ENCODE peak calls at places on chromosome 18, in four cellular contexts. One of them, this sample, is unnamed.

GRCh38 chr18:34947711-34948125 is 93.5 kb upstream of the MAPRE2 start:
- DNase-seq in A549: no peak
- DNase-seq in IMR-90: peak; percentile 65
- DNase-seq in stomach: no peak
- DNase-seq in this sample: no peak

GRCh38 chr18:51659781-51660180 is 462.3 kb upstream of the MEX3C start:
- DNase-seq in A549: no peak
- DNase-seq in IMR-90: no peak
- DNase-seq in stomach: no peak
- DNase-seq in this sample: peak; percentile 5

GRCh38 chr18:10401930-10402329 is 52.5 kb upstream of the APCDD1 start:
- DNase-seq in A549: no peak
- DNase-seq in IMR-90: no peak
- DNase-seq in stomach: no peak
- DNase-seq in this sample: no peak

GRCh38 chr18:10122116-10122515 is 208.3 kb downstream of the VAPA start:
- DNase-seq in A549: no peak
- DNase-seq in IMR-90: peak; percentile 86
- DNase-seq in stomach: no peak
- DNase-seq in this sample: peak; percentile 90

GRCh38 chr18:26386002-26386401 is 159.8 kb downstream of the TAF4B start:
- DNase-seq in A549: no peak
- DNase-seq in IMR-90: peak; percentile 46
- DNase-seq in stomach: no peak
- DNase-seq in this sample: peak; percentile 50

GRCh38 chr18:75936862-75937261 is 509.4 kb upstream of the SMIM21 start:
- DNase-seq in A549: no peak
- DNase-seq in IMR-90: no peak
- DNase-seq in stomach: no peak
- DNase-seq in this sample: no peak

GRCh38 chr18:3816601-3817363 is 366.8 kb downstream of the TGIF1 start:
- DNase-seq in A549: peak; percentile 22
- DNase-seq in IMR-90: peak; percentile 99
- DNase-seq in stomach: no peak
- DNase-seq in this sample: peak; percentile 91

GRCh38 chr18:76592981-76593381 is 97.9 kb upstream of the ZNF516 start:
- DNase-seq in A549: no peak
- DNase-seq in IMR-90: peak; percentile 37
- DNase-seq in stomach: no peak
- DNase-seq in this sample: no peak

GRCh38 chr18:3703732-3704176 is 253.8 kb downstream of the TGIF1 start:
- DNase-seq in A549: peak; percentile 51
- DNase-seq in IMR-90: peak; percentile 73
- DNase-seq in stomach: peak; percentile 76
- DNase-seq in this sample: peak; percentile 85

GRCh38 chr18:48956378-48956777 is 5.6 kb upstream of the SMAD7 start:
- DNase-seq in A549: no peak
- DNase-seq in IMR-90: peak; percentile 78
- DNase-seq in stomach: no peak
- DNase-seq in this sample: no peak

GRCh38 chr18:36411745-36412168 is 114.2 kb downstream of the FHOD3 start:
- DNase-seq in A549: no peak
- DNase-seq in IMR-90: peak; percentile 19
- DNase-seq in stomach: no peak
- DNase-seq in this sample: no peak

GRCh38 chr18:10412933-10413332 is 41.5 kb upstream of the APCDD1 start:
- DNase-seq in A549: no peak
- DNase-seq in IMR-90: no peak
- DNase-seq in stomach: no peak
- DNase-seq in this sample: no peak

GRCh38 chr18:46452820-46453219 is 204.2 kb downstream of the LOXHD1 start:
- DNase-seq in A549: no peak
- DNase-seq in IMR-90: peak; percentile 22
- DNase-seq in stomach: no peak
- DNase-seq in this sample: no peak

GRCh38 chr18:5556317-5556974 is 12.6 kb upstream of the EPB41L3 start:
- DNase-seq in A549: no peak
- DNase-seq in IMR-90: peak; percentile 67
- DNase-seq in stomach: no peak
- DNase-seq in this sample: peak; percentile 36
- TF ChIP-seq CTCF in A549: no peak
- TF ChIP-seq CTCF in IMR-90: peak; percentile 2
- TF ChIP-seq CTCF in stomach: no peak
- TF ChIP-seq CTCF in this sample: no peak

DNA sequence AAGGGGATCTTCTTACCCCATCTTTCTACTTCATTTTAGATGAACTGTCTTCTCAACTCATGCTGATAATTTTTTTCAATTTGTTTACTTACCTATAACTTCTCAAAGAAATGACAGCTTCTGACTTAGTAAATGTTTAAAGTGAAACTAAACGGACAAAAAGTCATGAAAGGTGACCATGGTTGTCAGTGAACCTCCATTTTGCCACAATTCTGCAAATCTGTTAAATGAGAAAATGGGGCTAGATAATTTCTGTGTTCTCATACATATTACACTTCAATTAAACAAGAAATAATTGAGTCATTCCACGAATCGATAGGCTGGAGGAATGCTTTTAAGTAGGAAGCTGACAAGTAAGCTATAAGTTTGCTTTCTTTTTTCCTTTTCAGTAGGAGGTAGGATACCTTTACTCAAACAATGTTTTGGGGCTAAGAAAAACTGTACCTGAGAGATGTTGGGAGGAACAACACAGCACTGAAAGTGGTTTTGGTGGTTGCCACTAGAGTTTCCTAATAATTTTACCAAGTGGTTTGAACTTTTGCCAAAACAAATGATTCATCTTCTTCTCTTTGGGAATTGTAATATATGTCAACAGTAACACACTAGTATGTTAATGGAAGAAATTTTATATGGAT is 17.1 kb downstream of the DYNAP start:
- DNase-seq in A549: no peak
- DNase-seq in IMR-90: peak; percentile 1
- DNase-seq in stomach: no peak
- DNase-seq in this sample: no peak
- H3K4me3 ChIP-seq in A549: peak overlapping the region; percentile 37
- H3K4me3 ChIP-seq in IMR-90: no peak overlapping the region
- H3K4me3 ChIP-seq in stomach: peak overlapping the region; percentile 28
- H3K4me3 ChIP-seq in this sample: peak overlapping the region; percentile 19

GRCh38 chr18:54193786-54194185 is 30.7 kb downstream of the MBD2 start:
- DNase-seq in A549: no peak
- DNase-seq in IMR-90: no peak
- DNase-seq in stomach: no peak
- DNase-seq in this sample: no peak

GRCh38 chr18:54192415-54192814 is 32.1 kb downstream of the MBD2 start:
- DNase-seq in A549: no peak
- DNase-seq in IMR-90: no peak
- DNase-seq in stomach: no peak
- DNase-seq in this sample: no peak

GRCh38 chr18:54191352-54191751 is 33.1 kb downstream of the MBD2 start:
- DNase-seq in A549: no peak
- DNase-seq in IMR-90: no peak
- DNase-seq in stomach: no peak
- DNase-seq in this sample: no peak

GRCh38 chr18:54197747-54198411 is 26.6 kb downstream of the MBD2 start:
- DNase-seq in A549: no peak
- DNase-seq in IMR-90: no peak
- DNase-seq in stomach: no peak
- DNase-seq in this sample: no peak

DNA sequence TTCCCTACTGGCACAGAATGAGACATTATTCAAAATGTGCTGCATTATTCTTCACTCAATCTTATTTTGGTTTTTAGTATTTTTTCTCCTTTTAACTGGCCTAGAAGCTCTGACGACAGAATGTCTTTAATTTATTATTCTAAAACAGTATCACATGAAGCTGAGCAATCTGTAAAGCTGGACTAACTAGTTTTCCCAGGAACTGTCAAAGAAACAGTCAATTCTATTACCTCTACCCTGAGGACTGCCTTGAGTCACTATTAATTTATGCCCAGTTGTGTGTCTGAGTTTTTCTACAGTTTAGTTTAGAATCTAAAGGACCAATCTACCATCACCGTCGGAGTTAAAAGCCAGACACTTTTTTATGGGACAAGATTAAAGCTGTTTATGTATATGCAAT is 31.6 kb downstream of the MBD2 start:
- DNase-seq in A549: no peak
- DNase-seq in IMR-90: no peak
- DNase-seq in stomach: no peak
- DNase-seq in this sample: no peak
- TF ChIP-seq CTCF in A549: no peak
- TF ChIP-seq CTCF in IMR-90: no peak
- TF ChIP-seq CTCF in stomach: no peak
- TF ChIP-seq CTCF in this sample: no peak

GRCh38 chr18:80163183-80163582 is 54.1 kb downstream of the ADNP2 start:
- DNase-seq in A549: no peak
- DNase-seq in IMR-90: no peak
- DNase-seq in stomach: no peak
- DNase-seq in this sample: no peak
- H3K4me3 ChIP-seq in A549: no peak overlapping the region
- H3K4me3 ChIP-seq in IMR-90: no peak overlapping the region
- H3K4me3 ChIP-seq in stomach: no peak overlapping the region
- H3K4me3 ChIP-seq in this sample: no peak overlapping the region

GRCh38 chr18:8607776-8608682 is 1.2 kb upstream of the RAB12 start:
- DNase-seq in A549: no peak
- DNase-seq in IMR-90: peak; percentile 45
- DNase-seq in stomach: no peak
- DNase-seq in this sample: no peak
- TF ChIP-seq CTCF in A549: no peak
- TF ChIP-seq CTCF in IMR-90: no peak
- TF ChIP-seq CTCF in stomach: no peak
- TF ChIP-seq CTCF in this sample: no peak

GRCh38 chr18:63831080-63831788 is 56.0 kb downstream of the SERPINB7 start:
- DNase-seq in A549: no peak
- DNase-seq in IMR-90: peak; percentile 84
- DNase-seq in stomach: no peak
- DNase-seq in this sample: no peak
- H3K4me3 ChIP-seq in A549: no peak overlapping the region
- H3K4me3 ChIP-seq in IMR-90: no peak overlapping the region
- H3K4me3 ChIP-seq in stomach: no peak overlapping the region
- H3K4me3 ChIP-seq in this sample: no peak overlapping the region

DNA sequence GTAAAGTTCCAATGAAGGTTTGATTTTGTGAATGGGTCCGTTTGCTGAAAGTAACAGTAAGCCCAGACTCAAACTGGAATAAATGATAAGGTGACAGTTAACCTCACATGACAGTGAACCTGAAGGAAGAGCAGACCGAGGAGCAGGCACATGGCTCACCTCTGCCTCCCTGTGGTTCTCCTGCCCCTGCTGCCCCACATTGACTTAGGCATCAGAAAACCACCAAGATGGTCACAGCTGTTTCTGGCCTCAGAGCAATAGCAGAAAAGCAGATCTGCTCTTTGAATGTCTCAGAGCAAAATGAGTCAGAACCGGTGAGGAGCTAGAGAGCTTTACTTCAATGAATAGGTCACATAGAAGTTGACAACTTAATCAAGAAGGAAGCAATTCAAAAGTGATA is 487.6 kb downstream of the METTL4 start:
- DNase-seq in A549: no peak
- DNase-seq in IMR-90: no peak
- DNase-seq in stomach: no peak
- DNase-seq in this sample: no peak
- TF ChIP-seq CTCF in A549: no peak
- TF ChIP-seq CTCF in IMR-90: no peak
- TF ChIP-seq CTCF in stomach: no peak
- TF ChIP-seq CTCF in this sample: peak; percentile 57

GRCh38 chr18:12907258-12907925 is 23.4 kb upstream of the PTPN2 start:
- DNase-seq in A549: no peak
- DNase-seq in IMR-90: peak; percentile 72
- DNase-seq in stomach: no peak
- DNase-seq in this sample: no peak

GRCh38 chr18:12911928-12912703 is 28.1 kb upstream of the PTPN2 start:
- DNase-seq in A549: no peak
- DNase-seq in IMR-90: no peak
- DNase-seq in stomach: no peak
- DNase-seq in this sample: no peak

GRCh38 chr18:12906773-12907172 is 22.7 kb upstream of the PTPN2 start:
- DNase-seq in A549: no peak
- DNase-seq in IMR-90: no peak
- DNase-seq in stomach: no peak
- DNase-seq in this sample: no peak

GRCh38 chr18:12908706-12909105 is 24.7 kb upstream of the PTPN2 start:
- DNase-seq in A549: no peak
- DNase-seq in IMR-90: no peak
- DNase-seq in stomach: no peak
- DNase-seq in this sample: peak; percentile 19

GRCh38 chr18:12911025-12911927 is 27.2 kb upstream of the PTPN2 start:
- DNase-seq in A549: no peak
- DNase-seq in IMR-90: no peak
- DNase-seq in stomach: no peak
- DNase-seq in this sample: no peak
- H3K4me3 ChIP-seq in A549: no peak overlapping the region
- H3K4me3 ChIP-seq in IMR-90: no peak overlapping the region
- H3K4me3 ChIP-seq in stomach: peak overlapping the region; percentile 43
- H3K4me3 ChIP-seq in this sample: peak overlapping the region; percentile 39

DNA sequence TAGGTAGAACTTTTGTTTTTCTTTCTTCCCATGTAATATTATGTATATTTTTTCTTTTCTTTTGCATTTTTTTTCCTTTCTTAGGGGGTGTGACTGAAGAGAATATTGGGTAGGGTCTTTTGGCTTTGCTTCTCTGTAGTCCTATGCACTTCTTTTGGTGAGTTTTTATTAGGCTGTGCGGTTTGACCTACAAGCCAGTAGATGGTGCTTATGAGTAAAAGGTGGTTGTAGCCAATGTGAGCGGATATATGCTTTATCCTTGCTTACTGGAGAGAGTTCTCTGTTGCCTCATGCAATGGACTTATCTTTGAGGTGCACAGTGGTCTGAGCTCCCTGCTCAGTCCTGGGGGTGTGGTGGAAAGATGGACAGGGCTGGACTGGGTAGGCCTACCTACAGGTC is 52.7 kb downstream of the DSEL start:
- DNase-seq in A549: no peak
- DNase-seq in IMR-90: no peak
- DNase-seq in stomach: no peak
- DNase-seq in this sample: no peak
- TF ChIP-seq CTCF in A549: no peak
- TF ChIP-seq CTCF in IMR-90: no peak
- TF ChIP-seq CTCF in stomach: no peak
- TF ChIP-seq CTCF in this sample: peak; percentile 38